ENCODE peak calls at places on chromosomes 5 and 9, in seven cellular contexts. Q, L, X, V, M, E and Y are unnamed samples.

GRCh38 chr5:137143244-137143605 is 355.9 kb downstream of the SPOCK1 start:
- DNase-seq in Q (no peak), L (no peak), X (no peak), V (no peak), M (no peak), E (no peak), Y (no peak)

GRCh38 chr9:129462360-129462759 is 158.5 kb downstream of the C9orf50 start:
- DNase-seq in Q (no peak), L (no peak), X (no peak), V (no peak), M (no peak), E (no peak), Y (no peak)

GRCh38 chr5:61450880-61451279 is 118.8 kb downstream of the ZSWIM6 start:
- DNase-seq in Q (no peak), L (no peak), X (peak; percentile 63), V (no peak), M (no peak), E (no peak), Y (no peak)

GRCh38 chr9:840343-840742 is 1.2 kb upstream of the DMRT1 start:
- DNase-seq in Q (no peak), L (no peak), X (no peak), V (no peak), M (no peak), E (no peak), Y (no peak)

GRCh38 chr9:112334319-112334828 is 955 bp upstream of the PTBP3 start:
- DNase-seq in Q (no peak), L (no peak), X (no peak), V (no peak), M (no peak), E (no peak), Y (peak; percentile 32)

GRCh38 chr5:144122081-144122480 is 48.4 kb downstream of the YIPF5 start:
- DNase-seq in Q (no peak), L (no peak), X (no peak), V (no peak), M (no peak), E (no peak), Y (no peak)

GRCh38 chr9:112479221-112479620 is 7.4 kb upstream of the KIAA1958 start:
- DNase-seq in Q (no peak), L (no peak), X (no peak), V (no peak), M (no peak), E (no peak), Y (no peak)

GRCh38 chr5:56349461-56349860 is 116.3 kb upstream of the ANKRD55 start:
- DNase-seq in Q (no peak), L (no peak), X (no peak), V (no peak), M (no peak), E (no peak), Y (no peak)

GRCh38 chr5:40991168-40991980 is 79.8 kb downstream of the MROH2B start:
- DNase-seq in Q (peak; percentile 87), L (no peak), X (peak; percentile 95), V (no peak), M (peak; percentile 52), E (no peak), Y (peak; percentile 40)

GRCh38 chr5:147464211-147464610 is 45.7 kb downstream of the DPYSL3 start:
- DNase-seq in Q (no peak), L (no peak), X (peak; percentile 71), V (no peak), M (no peak), E (no peak), Y (no peak)

GRCh38 chr9:73026375-73026774 is 73.5 kb upstream of the ALDH1A1 start:
- DNase-seq in Q (no peak), L (no peak), X (no peak), V (no peak), M (no peak), E (no peak), Y (no peak)

GRCh38 chr9:18365651-18366050 is 108.3 kb upstream of the ADAMTSL1 start:
- DNase-seq in Q (no peak), L (no peak), X (no peak), V (no peak), M (no peak), E (no peak), Y (no peak)

GRCh38 chr9:88280816-88281382 is 107.3 kb upstream of the SPIN1 start:
- DNase-seq in Q (no peak), L (no peak), X (peak; percentile 16), V (peak; percentile 19), M (no peak), E (no peak), Y (no peak)

GRCh38 chr5:34026089-34026761 is 16.8 kb downstream of the C1QTNF3 start:
- DNase-seq in Q (no peak), L (no peak), X (no peak), V (no peak), M (peak; percentile 77), E (no peak), Y (peak; percentile 75)

GRCh38 chr5:34028349-34028748 is 14.7 kb downstream of the C1QTNF3 start:
- DNase-seq in Q (no peak), L (no peak), X (no peak), V (no peak), M (no peak), E (no peak), Y (no peak)

GRCh38 chr5:34031117-34031516 is 11.9 kb downstream of the C1QTNF3 start:
- DNase-seq in Q (no peak), L (no peak), X (no peak), V (no peak), M (no peak), E (no peak), Y (no peak)

GRCh38 chr5:34031966-34032365 is 11.0 kb downstream of the C1QTNF3 start:
- DNase-seq in Q (no peak), L (no peak), X (no peak), V (no peak), M (no peak), E (no peak), Y (no peak)

DNA sequence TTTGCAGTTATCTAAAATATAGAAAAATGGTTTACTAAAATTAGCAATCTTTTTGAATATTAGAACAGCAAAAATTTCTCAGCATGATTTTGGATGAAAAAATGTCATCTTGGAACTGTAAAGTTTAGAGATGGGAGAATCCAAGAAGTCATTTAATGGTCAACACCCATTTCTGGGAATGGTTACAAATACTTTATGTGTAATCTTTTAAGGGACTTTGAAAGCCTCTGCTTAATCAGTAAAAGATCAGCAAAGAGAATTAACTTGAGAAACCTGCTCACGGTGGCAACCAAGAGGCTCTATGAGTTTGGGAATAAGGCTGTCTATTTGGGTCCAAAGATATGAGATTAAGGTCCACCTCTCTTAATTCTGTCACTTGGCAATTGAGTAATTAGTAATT is 13.0 kb downstream of the C1QTNF3 start:
- DNase-seq in Q (no peak), L (no peak), X (no peak), V (no peak), M (no peak), E (no peak), Y (no peak)
- H3K27ac ChIP-seq in Q (no peak overlapping the region), L (no peak overlapping the region), X (no peak overlapping the region), V (no peak overlapping the region), M (peak overlapping the region; percentile 29), E (no peak overlapping the region), Y (no peak overlapping the region)

GRCh38 chr5:140109050-140109817 is 4.7 kb upstream of the PURA start:
- DNase-seq in Q (no peak), L (no peak), X (no peak), V (no peak), M (no peak), E (no peak), Y (no peak)

GRCh38 chr5:140106101-140106500 is 7.8 kb upstream of the PURA start:
- DNase-seq in Q (no peak), L (no peak), X (no peak), V (no peak), M (no peak), E (no peak), Y (no peak)

GRCh38 chr5:140106805-140107311 is 7.1 kb upstream of the PURA start:
- DNase-seq in Q (no peak), L (no peak), X (no peak), V (no peak), M (no peak), E (no peak), Y (no peak)

GRCh38 chr5:140108093-140109049 is 5.5 kb upstream of the PURA start:
- DNase-seq in Q (peak; percentile 66), L (peak; percentile 44), X (no peak), V (no peak), M (peak; percentile 41), E (peak; percentile 54), Y (peak; percentile 35)

DNA sequence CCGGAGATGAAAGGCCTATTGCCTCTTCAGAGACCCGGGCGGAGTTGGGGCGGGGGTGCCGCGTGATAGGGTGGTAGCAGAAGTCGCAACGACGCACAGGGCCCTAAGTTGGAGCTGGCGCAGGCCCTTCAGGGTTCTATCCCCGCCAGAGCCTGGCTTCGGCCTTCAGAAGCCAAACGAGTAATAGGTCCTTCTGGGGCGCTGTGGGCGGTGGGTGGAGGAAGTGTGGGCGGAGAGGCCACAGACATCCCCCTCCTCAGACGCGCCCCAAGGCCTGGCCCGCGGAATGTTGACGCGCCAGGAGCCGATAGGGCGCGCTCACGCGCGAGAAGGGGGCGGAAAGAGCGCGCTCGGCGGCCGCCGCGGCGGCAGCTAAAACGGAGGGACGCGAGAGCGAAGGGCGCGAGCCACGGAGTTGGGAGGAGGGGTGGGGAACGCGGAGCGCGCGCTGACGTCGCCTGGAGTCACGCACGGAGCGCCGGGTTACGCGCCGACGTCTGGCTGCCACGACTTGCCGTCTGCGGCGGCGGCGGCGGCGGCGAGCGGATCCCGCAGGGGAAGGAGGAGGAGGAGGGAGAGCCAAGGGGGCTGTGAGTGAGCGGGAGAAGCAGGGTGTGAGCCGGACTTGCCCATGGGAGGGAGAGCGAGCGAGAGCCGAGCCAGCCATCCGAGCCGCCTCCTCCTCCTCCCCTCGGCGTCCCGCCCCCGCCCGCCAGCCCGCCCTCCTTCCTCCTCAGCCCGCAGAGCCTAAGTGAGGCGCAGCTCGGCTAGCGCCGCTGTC is 6.4 kb upstream of the PURA start:
- DNase-seq in Q (peak; percentile 96), L (peak; percentile 92), X (peak; percentile 96), V (no peak), M (peak; percentile 94), E (peak; percentile 97), Y (peak; percentile 95)
- TF ChIP-seq CTCF in Q (no peak), L (peak; percentile 12), X (peak; percentile 17), V (no peak), M (no peak), E (peak; percentile 45), Y (no peak)

GRCh38 chr9:136246849-136247550 is 1.4 kb upstream of the QSOX2 start:
- DNase-seq in Q (no peak), L (no peak), X (no peak), V (no peak), M (no peak), E (no peak), Y (no peak)
- H3K4me3 ChIP-seq in Q (no peak overlapping the region), L (no peak overlapping the region), X (no peak overlapping the region), V (no peak overlapping the region), M (no peak overlapping the region), E (no peak overlapping the region), Y (no peak overlapping the region)

DNA sequence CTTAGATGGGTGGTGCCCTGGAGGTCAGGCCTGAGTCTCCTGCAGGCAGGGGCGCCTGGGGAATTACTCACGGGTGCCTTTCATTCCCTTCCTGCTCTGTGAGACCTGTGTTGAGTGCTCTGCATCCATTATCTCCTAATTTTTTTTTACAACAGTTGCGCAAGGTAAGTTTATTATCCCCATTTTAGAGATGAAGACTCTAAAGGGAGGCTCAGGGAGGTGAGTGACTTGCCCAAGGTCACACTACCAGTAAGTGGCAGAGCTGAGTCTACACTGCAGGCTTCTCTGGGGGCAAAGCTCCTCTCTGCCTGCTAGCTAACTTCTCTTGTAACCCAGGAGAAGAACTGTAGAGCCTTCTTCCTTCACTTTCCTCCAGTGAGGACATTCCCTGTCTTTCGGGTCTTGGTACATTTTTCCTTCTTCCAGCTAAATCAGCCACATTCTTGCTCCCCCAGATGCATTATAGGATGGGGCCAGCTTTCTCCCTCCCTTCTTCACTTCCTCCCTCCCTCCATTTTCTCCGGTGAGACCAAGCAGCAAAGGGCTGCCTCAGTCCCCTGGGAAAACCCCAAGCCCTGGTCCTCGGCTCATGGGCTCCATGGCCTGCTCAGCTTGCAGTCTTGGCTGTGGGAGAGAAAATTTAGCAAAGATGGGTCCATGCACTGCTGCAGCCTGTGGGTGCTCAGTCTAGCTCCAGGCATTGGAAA is 1.8 kb downstream of the PRR7 start:
- DNase-seq in Q (no peak), L (no peak), X (no peak), V (no peak), M (no peak), E (no peak), Y (no peak)
- H3K27ac ChIP-seq in Q (no peak overlapping the region), L (peak overlapping the region; percentile 98), X (no peak overlapping the region), V (peak overlapping the region; percentile 59), M (no peak overlapping the region), E (no peak overlapping the region), Y (no peak overlapping the region)